ENCODE peak calls at places on chromosomes 1 and 21, in nine cellular contexts. I, Y, K, F, U, R, N, E and B are unnamed samples.

GRCh38 chr1:159229486-159229885 is 24.8 kb downstream of the ACKR1 start:
- DNase-seq in I (no peak), Y (no peak), K (no peak), F (no peak), U (no peak), R (no peak), N (no peak), E (no peak), B (no peak)

GRCh38 chr1:81920245-81920740 is 119.6 kb downstream of the ADGRL2 start:
- DNase-seq in I (peak; percentile 74), Y (peak; percentile 39), K (no peak), F (no peak), U (no peak), R (peak; percentile 17), N (no peak), E (peak; percentile 74), B (no peak)

GRCh38 chr1:39103321-39104157 is 77.4 kb downstream of the NDUFS5 start:
- DNase-seq in I (peak; percentile 87), Y (no peak), K (no peak), F (no peak), U (no peak), R (no peak), N (no peak), E (peak; percentile 69), B (no peak)

GRCh38 chr1:235049217-235049616 is 79.4 kb downstream of the TOMM20 start:
- DNase-seq in I (no peak), Y (no peak), K (no peak), F (no peak), U (no peak), R (no peak), N (no peak), E (no peak), B (no peak)

GRCh38 chr1:29319300-29320110 is 83.2 kb downstream of the PTPRU start:
- DNase-seq in I (no peak), Y (no peak), K (no peak), F (no peak), U (peak; percentile 62), R (no peak), N (no peak), E (no peak), B (no peak)

GRCh38 chr1:22636369-22636768 is at the start of gene C1QA:
- DNase-seq in I (no peak), Y (no peak), K (no peak), F (no peak), U (peak; percentile 83), R (peak; percentile 61), N (no peak), E (no peak), B (no peak)

GRCh38 chr21:46641656-46642055 is 6.2 kb downstream of the PRMT2 start:
- DNase-seq in I (no peak), Y (no peak), K (no peak), F (no peak), U (no peak), R (no peak), N (no peak), E (peak; percentile 4), B (no peak)

GRCh38 chr1:14599173-14599754 is 779 bp downstream of the KAZN start:
- DNase-seq in I (no peak), Y (peak; percentile 63), K (no peak), F (peak; percentile 51), U (no peak), R (no peak), N (no peak), E (no peak), B (peak; percentile 26)

GRCh38 chr1:228082975-228083870 is 715 bp downstream of the ARF1 start:
- DNase-seq in I (peak; percentile 29), Y (peak; percentile 43), K (no peak), F (no peak), U (peak; percentile 87), R (peak; percentile 74), N (peak; percentile 56), E (peak; percentile 44), B (peak; percentile 46)

GRCh38 chr1:115408489-115409002 is 70.5 kb upstream of the NGF start:
- DNase-seq in I (no peak), Y (no peak), K (no peak), F (no peak), U (no peak), R (peak; percentile 19), N (no peak), E (no peak), B (no peak)

GRCh38 chr1:89607888-89608626 is 24.9 kb upstream of the LRRC8C start:
- DNase-seq in I (peak; percentile 31), Y (no peak), K (peak; percentile 61), F (no peak), U (no peak), R (no peak), N (no peak), E (peak; percentile 53), B (no peak)

GRCh38 chr1:230113605-230114241 is 46.7 kb downstream of the GALNT2 start:
- DNase-seq in I (peak; percentile 99), Y (no peak), K (no peak), F (no peak), U (peak; percentile 71), R (no peak), N (no peak), E (peak; percentile 97), B (no peak)

GRCh38 chr1:26066857-26067256 is 573 bp downstream of the TRIM63 start:
- DNase-seq in I (no peak), Y (no peak), K (no peak), F (no peak), U (no peak), R (peak; percentile 76), N (no peak), E (no peak), B (no peak)

GRCh38 chr1:55386456-55386855 is 171.3 kb upstream of the USP24 start:
- DNase-seq in I (no peak), Y (no peak), K (no peak), F (no peak), U (no peak), R (no peak), N (no peak), E (no peak), B (no peak)

GRCh38 chr21:43306911-43307676 is 119.8 kb downstream of the SIK1 start:
- DNase-seq in I (peak; percentile 28), Y (no peak), K (no peak), F (no peak), U (peak; percentile 61), R (no peak), N (no peak), E (peak; percentile 68), B (peak; percentile 76)

GRCh38 chr1:101098327-101098726 is 72.7 kb upstream of the DPH5 start:
- DNase-seq in I (no peak), Y (no peak), K (no peak), F (no peak), U (no peak), R (no peak), N (no peak), E (no peak), B (no peak)

GRCh38 chr1:101102757-101103156 is 77.2 kb upstream of the DPH5 start:
- DNase-seq in I (no peak), Y (no peak), K (no peak), F (no peak), U (no peak), R (no peak), N (no peak), E (no peak), B (no peak)

GRCh38 chr1:101100674-101101073 is 75.1 kb upstream of the DPH5 start:
- DNase-seq in I (no peak), Y (no peak), K (no peak), F (no peak), U (no peak), R (no peak), N (no peak), E (no peak), B (no peak)

GRCh38 chr1:101101362-101101761 is 75.8 kb upstream of the DPH5 start:
- DNase-seq in I (peak; percentile 56), Y (no peak), K (no peak), F (no peak), U (no peak), R (no peak), N (no peak), E (peak; percentile 17), B (no peak)

DNA sequence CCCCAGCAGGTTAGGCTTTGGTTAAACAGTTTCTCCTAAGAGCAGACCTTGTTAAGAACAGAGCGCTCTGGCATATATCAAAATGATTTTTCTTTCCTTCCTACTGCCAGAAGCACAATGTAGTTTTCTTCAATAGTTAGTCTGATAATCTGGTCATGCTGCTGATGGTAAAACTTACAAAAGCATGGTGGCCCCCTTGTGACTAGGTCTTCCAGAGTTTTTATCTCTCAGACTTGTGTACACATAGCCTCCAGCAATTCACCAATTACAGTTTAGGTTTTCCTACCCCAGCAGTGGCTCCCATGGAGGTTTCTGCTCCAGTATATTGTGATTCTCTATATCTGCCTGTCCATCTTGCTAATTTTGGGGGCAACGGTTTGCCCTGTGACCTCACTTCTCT is 73.3 kb upstream of the DPH5 start:
- DNase-seq in I (no peak), Y (no peak), K (no peak), F (no peak), U (no peak), R (no peak), N (no peak), E (no peak), B (no peak)
- TF ChIP-seq CTCF in I (no peak), Y (no peak), K (no peak), F (no peak), U (no peak), R (no peak), N (no peak), E (no peak), B (no peak)

DNA sequence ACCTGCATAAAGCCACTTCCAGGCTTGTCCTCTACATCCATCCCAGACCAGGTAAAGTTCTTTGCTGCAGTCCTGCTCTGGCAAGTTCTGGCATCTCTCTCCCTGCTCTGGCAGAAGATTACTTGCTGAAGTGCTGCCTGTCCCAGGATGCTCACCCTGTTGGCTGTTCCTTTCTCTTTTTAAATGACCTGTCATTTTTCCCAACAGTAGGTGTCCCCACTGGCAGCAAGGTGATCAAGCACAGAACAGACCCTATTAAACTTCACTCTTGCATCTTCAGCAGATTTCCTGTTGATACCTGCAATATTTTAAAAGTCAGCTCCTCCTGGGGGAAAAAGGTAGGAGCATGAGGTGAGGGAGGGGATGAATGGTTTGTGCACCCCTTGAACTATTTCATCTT is 332.6 kb downstream of the PBX1 start:
- DNase-seq in I (no peak), Y (no peak), K (no peak), F (no peak), U (no peak), R (no peak), N (no peak), E (no peak), B (no peak)
- TF ChIP-seq CTCF in I (no peak), Y (no peak), K (no peak), F (no peak), U (no peak), R (no peak), N (no peak), E (no peak), B (no peak)

GRCh38 chr1:17922833-17923232 is 167.7 kb downstream of the ACTL8 start:
- DNase-seq in I (peak; percentile 12), Y (peak; percentile 65), K (no peak), F (peak; percentile 56), U (no peak), R (no peak), N (peak; percentile 61), E (peak; percentile 11), B (peak; percentile 44)
- TF ChIP-seq CTCF in I (peak; percentile 44), Y (peak; percentile 76), K (peak; percentile 22), F (peak; percentile 54), U (no peak), R (no peak), N (peak; percentile 85), E (peak; percentile 50), B (peak; percentile 29)

GRCh38 chr1:13543927-13544556 is 30.2 kb upstream of the LRRC38 start:
- DNase-seq in I (no peak), Y (peak; percentile 54), K (no peak), F (no peak), U (peak; percentile 69), R (peak; percentile 65), N (no peak), E (peak; percentile 3), B (no peak)
- TF ChIP-seq CTCF in I (no peak), Y (peak; percentile 36), K (no peak), F (peak; percentile 25), U (peak; percentile 49), R (peak; percentile 31), N (no peak), E (peak; percentile 27), B (no peak)